ENCODE peak calls at places on chromosomes 3 and 15, in ten cellular contexts. One of them, this sample, is unnamed.

GRCh38 chr15:29805043-29805707 is 17.1 kb downstream of the TJP1 start:
- DNase-seq in ovary: peak; percentile 30
- DNase-seq in neural crest cell: no peak
- DNase-seq in H9: no peak
- DNase-seq in prostate gland: peak; percentile 68
- DNase-seq in PC-9: no peak
- DNase-seq in mammary epithelial cell: peak; percentile 84
- DNase-seq in breast epithelium: no peak
- DNase-seq in uterus: no peak
- DNase-seq in heart left ventricle: no peak
- DNase-seq in this sample: no peak

GRCh38 chr15:49742381-49742780 is 121.5 kb downstream of the DTWD1 start:
- DNase-seq in ovary: no peak
- DNase-seq in H9: no peak
- DNase-seq in neural crest cell: no peak
- DNase-seq in uterus: no peak
- DNase-seq in prostate gland: no peak
- DNase-seq in mammary epithelial cell: no peak
- DNase-seq in PC-9: no peak
- DNase-seq in heart left ventricle: peak; percentile 45
- DNase-seq in breast epithelium: no peak
- DNase-seq in this sample: no peak

GRCh38 chr3:190279690-190280089 is 42.6 kb downstream of the CLDN1 start:
- DNase-seq in neural crest cell: no peak
- DNase-seq in ovary: no peak
- DNase-seq in heart left ventricle: no peak
- DNase-seq in mammary epithelial cell: no peak
- DNase-seq in prostate gland: no peak
- DNase-seq in H9: no peak
- DNase-seq in PC-9: no peak
- DNase-seq in uterus: no peak
- DNase-seq in breast epithelium: no peak
- DNase-seq in this sample: no peak

GRCh38 chr3:81545572-81545971 is 215.9 kb downstream of the GBE1 start:
- DNase-seq in prostate gland: no peak
- DNase-seq in heart left ventricle: no peak
- DNase-seq in ovary: no peak
- DNase-seq in uterus: no peak
- DNase-seq in mammary epithelial cell: peak; percentile 33
- DNase-seq in H9: no peak
- DNase-seq in PC-9: no peak
- DNase-seq in neural crest cell: no peak
- DNase-seq in breast epithelium: no peak
- DNase-seq in this sample: no peak

GRCh38 chr3:179181993-179182551 is 33.9 kb downstream of the PIK3CA start:
- DNase-seq in breast epithelium: no peak
- DNase-seq in prostate gland: no peak
- DNase-seq in neural crest cell: no peak
- DNase-seq in mammary epithelial cell: peak; percentile 36
- DNase-seq in uterus: no peak
- DNase-seq in PC-9: no peak
- DNase-seq in heart left ventricle: no peak
- DNase-seq in H9: no peak
- DNase-seq in ovary: no peak
- DNase-seq in this sample: no peak

GRCh38 chr3:50662408-50662807 is 12.3 kb upstream of the DOCK3 start:
- DNase-seq in neural crest cell: no peak
- DNase-seq in H9: peak; percentile 11
- DNase-seq in ovary: no peak
- DNase-seq in breast epithelium: peak; percentile 10
- DNase-seq in prostate gland: no peak
- DNase-seq in uterus: no peak
- DNase-seq in mammary epithelial cell: no peak
- DNase-seq in PC-9: no peak
- DNase-seq in heart left ventricle: no peak
- DNase-seq in this sample: no peak

GRCh38 chr3:46646700-46647099 is 34.4 kb downstream of the FAM240A start:
- DNase-seq in ovary: no peak
- DNase-seq in neural crest cell: no peak
- DNase-seq in H9: peak; percentile 28
- DNase-seq in breast epithelium: no peak
- DNase-seq in mammary epithelial cell: peak; percentile 70
- DNase-seq in PC-9: no peak
- DNase-seq in uterus: no peak
- DNase-seq in prostate gland: no peak
- DNase-seq in heart left ventricle: no peak
- DNase-seq in this sample: no peak

GRCh38 chr3:120129718-120130117 is 35.5 kb upstream of the GSK3B start:
- DNase-seq in PC-9: no peak
- DNase-seq in breast epithelium: no peak
- DNase-seq in prostate gland: no peak
- DNase-seq in uterus: no peak
- DNase-seq in H9: no peak
- DNase-seq in neural crest cell: no peak
- DNase-seq in mammary epithelial cell: peak; percentile 28
- DNase-seq in heart left ventricle: no peak
- DNase-seq in ovary: no peak
- DNase-seq in this sample: no peak

GRCh38 chr15:44670087-44670945 is 6.9 kb upstream of the SPG11 start:
- DNase-seq in breast epithelium: no peak
- DNase-seq in mammary epithelial cell: no peak
- DNase-seq in PC-9: peak; percentile 25
- DNase-seq in H9: no peak
- DNase-seq in heart left ventricle: no peak
- DNase-seq in neural crest cell: no peak
- DNase-seq in ovary: no peak
- DNase-seq in prostate gland: no peak
- DNase-seq in uterus: no peak
- DNase-seq in this sample: no peak

GRCh38 chr15:44663410-44664272 is at the start of gene SPG11:
- DNase-seq in uterus: peak; percentile 98
- DNase-seq in heart left ventricle: peak; percentile 99
- DNase-seq in prostate gland: peak; percentile 96
- DNase-seq in breast epithelium: peak; percentile 96
- DNase-seq in neural crest cell: peak; percentile 97
- DNase-seq in mammary epithelial cell: peak; percentile 94
- DNase-seq in ovary: peak; percentile 98
- DNase-seq in H9: peak; percentile 99
- DNase-seq in PC-9: peak; percentile 96
- DNase-seq in this sample: peak; percentile 89

GRCh38 chr15:44666208-44667038 is 3.0 kb upstream of the SPG11 start:
- DNase-seq in mammary epithelial cell: no peak
- DNase-seq in PC-9: no peak
- DNase-seq in heart left ventricle: no peak
- DNase-seq in breast epithelium: no peak
- DNase-seq in H9: no peak
- DNase-seq in ovary: no peak
- DNase-seq in prostate gland: no peak
- DNase-seq in neural crest cell: no peak
- DNase-seq in uterus: no peak
- DNase-seq in this sample: peak; percentile 14

GRCh38 chr15:44668925-44669324 is 5.5 kb upstream of the SPG11 start:
- DNase-seq in breast epithelium: no peak
- DNase-seq in PC-9: no peak
- DNase-seq in mammary epithelial cell: no peak
- DNase-seq in neural crest cell: no peak
- DNase-seq in heart left ventricle: no peak
- DNase-seq in H9: no peak
- DNase-seq in prostate gland: no peak
- DNase-seq in ovary: no peak
- DNase-seq in uterus: no peak
- DNase-seq in this sample: no peak

GRCh38 chr15:44667039-44667360 is 3.5 kb upstream of the SPG11 start:
- DNase-seq in uterus: no peak
- DNase-seq in prostate gland: no peak
- DNase-seq in H9: no peak
- DNase-seq in PC-9: no peak
- DNase-seq in mammary epithelial cell: no peak
- DNase-seq in heart left ventricle: no peak
- DNase-seq in breast epithelium: no peak
- DNase-seq in neural crest cell: no peak
- DNase-seq in ovary: no peak
- DNase-seq in this sample: no peak
- TF ChIP-seq CTCF in uterus: no peak
- TF ChIP-seq CTCF in prostate gland: no peak
- TF ChIP-seq CTCF in H9: no peak
- TF ChIP-seq CTCF in PC-9: no peak
- TF ChIP-seq CTCF in mammary epithelial cell: no peak
- TF ChIP-seq CTCF in heart left ventricle: no peak
- TF ChIP-seq CTCF in breast epithelium: no peak
- TF ChIP-seq CTCF in neural crest cell: no peak
- TF ChIP-seq CTCF in ovary: no peak
- TF ChIP-seq CTCF in this sample: no peak

GRCh38 chr15:98772895-98773294 is 124.6 kb downstream of the IGF1R start:
- DNase-seq in heart left ventricle: no peak
- DNase-seq in uterus: no peak
- DNase-seq in neural crest cell: no peak
- DNase-seq in mammary epithelial cell: no peak
- DNase-seq in PC-9: no peak
- DNase-seq in breast epithelium: no peak
- DNase-seq in ovary: no peak
- DNase-seq in H9: no peak
- DNase-seq in prostate gland: no peak
- DNase-seq in this sample: no peak

GRCh38 chr15:98773616-98774015 is 125.3 kb downstream of the IGF1R start:
- DNase-seq in neural crest cell: no peak
- DNase-seq in PC-9: no peak
- DNase-seq in heart left ventricle: no peak
- DNase-seq in ovary: no peak
- DNase-seq in breast epithelium: no peak
- DNase-seq in uterus: no peak
- DNase-seq in H9: no peak
- DNase-seq in mammary epithelial cell: no peak
- DNase-seq in prostate gland: no peak
- DNase-seq in this sample: no peak

GRCh38 chr15:98769867-98770266 is 121.5 kb downstream of the IGF1R start:
- DNase-seq in breast epithelium: no peak
- DNase-seq in heart left ventricle: peak; percentile 45
- DNase-seq in neural crest cell: no peak
- DNase-seq in H9: no peak
- DNase-seq in ovary: no peak
- DNase-seq in PC-9: no peak
- DNase-seq in uterus: no peak
- DNase-seq in prostate gland: no peak
- DNase-seq in mammary epithelial cell: no peak
- DNase-seq in this sample: no peak

GRCh38 chr15:98770984-98771383 is 122.6 kb downstream of the IGF1R start:
- DNase-seq in H9: no peak
- DNase-seq in ovary: no peak
- DNase-seq in prostate gland: no peak
- DNase-seq in uterus: no peak
- DNase-seq in heart left ventricle: no peak
- DNase-seq in neural crest cell: no peak
- DNase-seq in breast epithelium: no peak
- DNase-seq in mammary epithelial cell: no peak
- DNase-seq in PC-9: no peak
- DNase-seq in this sample: no peak

GRCh38 chr15:98771444-98772059 is 123.2 kb downstream of the IGF1R start:
- DNase-seq in H9: no peak
- DNase-seq in prostate gland: no peak
- DNase-seq in PC-9: no peak
- DNase-seq in breast epithelium: no peak
- DNase-seq in heart left ventricle: no peak
- DNase-seq in uterus: no peak
- DNase-seq in mammary epithelial cell: no peak
- DNase-seq in neural crest cell: no peak
- DNase-seq in ovary: no peak
- DNase-seq in this sample: no peak
- TF ChIP-seq CTCF in H9: no peak
- TF ChIP-seq CTCF in prostate gland: no peak
- TF ChIP-seq CTCF in PC-9: no peak
- TF ChIP-seq CTCF in breast epithelium: no peak
- TF ChIP-seq CTCF in heart left ventricle: no peak
- TF ChIP-seq CTCF in uterus: no peak
- TF ChIP-seq CTCF in mammary epithelial cell: no peak
- TF ChIP-seq CTCF in neural crest cell: no peak
- TF ChIP-seq CTCF in ovary: no peak
- TF ChIP-seq CTCF in this sample: no peak

DNA sequence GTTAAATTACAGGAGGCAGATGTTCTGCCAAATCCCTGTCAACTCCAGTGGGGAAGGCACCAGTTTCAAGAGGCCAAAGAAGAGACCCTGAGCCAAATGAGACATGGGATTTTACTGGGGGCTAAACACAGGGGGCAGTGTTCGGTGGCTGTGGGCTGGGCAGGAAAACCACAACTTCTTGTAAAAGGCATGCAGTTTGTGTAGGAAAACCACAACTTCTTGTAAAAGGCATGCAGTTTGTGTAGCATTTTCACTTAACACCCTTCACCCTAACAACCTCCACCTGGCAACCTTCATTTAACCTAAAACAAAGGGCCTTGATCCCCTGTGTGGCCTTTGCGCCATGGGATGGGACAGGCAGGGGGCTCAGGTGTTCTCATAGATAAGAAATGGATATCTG is 61.0 kb downstream of the POLR2M start:
- DNase-seq in prostate gland: no peak
- DNase-seq in ovary: no peak
- DNase-seq in PC-9: no peak
- DNase-seq in heart left ventricle: no peak
- DNase-seq in neural crest cell: no peak
- DNase-seq in mammary epithelial cell: no peak
- DNase-seq in uterus: no peak
- DNase-seq in breast epithelium: no peak
- DNase-seq in H9: no peak
- DNase-seq in this sample: no peak
- TF ChIP-seq CTCF in prostate gland: no peak
- TF ChIP-seq CTCF in ovary: no peak
- TF ChIP-seq CTCF in PC-9: no peak
- TF ChIP-seq CTCF in heart left ventricle: no peak
- TF ChIP-seq CTCF in neural crest cell: no peak
- TF ChIP-seq CTCF in mammary epithelial cell: no peak
- TF ChIP-seq CTCF in uterus: no peak
- TF ChIP-seq CTCF in breast epithelium: no peak
- TF ChIP-seq CTCF in H9: no peak
- TF ChIP-seq CTCF in this sample: no peak

DNA sequence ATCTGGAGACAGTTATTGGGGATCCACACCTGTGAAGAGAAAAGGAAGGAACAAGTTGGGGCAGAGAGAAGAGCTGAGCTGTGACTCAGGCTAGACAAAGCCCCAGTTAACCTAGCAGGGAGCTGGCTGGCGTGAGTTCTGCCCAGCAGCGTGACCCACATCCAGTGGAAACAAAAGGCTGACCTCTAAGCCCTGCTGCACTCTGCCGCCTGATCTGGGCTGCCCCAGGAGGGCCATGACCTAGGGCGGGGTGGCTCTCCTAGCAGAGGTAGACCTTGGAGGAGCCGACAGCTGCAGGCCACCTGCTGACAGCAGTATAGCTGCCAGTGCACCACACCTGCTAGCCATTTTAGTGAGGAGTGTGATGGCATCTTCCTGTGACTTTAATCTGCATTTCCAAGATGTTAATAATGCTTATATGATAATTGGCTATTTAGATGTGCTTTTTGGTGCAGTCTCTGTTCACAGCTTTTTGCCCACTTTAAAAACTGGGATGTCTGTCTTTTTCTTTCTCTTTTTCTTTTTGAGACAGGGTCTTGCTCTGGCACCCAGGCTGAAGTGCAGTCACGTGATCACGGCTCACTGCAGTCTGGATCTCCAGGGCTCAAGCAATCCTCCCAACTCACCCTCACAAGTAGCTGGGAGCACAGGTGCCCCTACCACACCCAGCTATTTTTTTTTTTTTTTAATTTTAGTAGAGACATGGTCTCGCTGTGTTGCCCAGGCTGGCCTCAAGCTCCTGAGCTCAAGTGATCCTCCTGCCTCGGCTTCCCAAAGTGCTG is 78.1 kb downstream of the LSM3 start:
- DNase-seq in H9: peak; percentile 64
- DNase-seq in breast epithelium: no peak
- DNase-seq in PC-9: peak; percentile 77
- DNase-seq in prostate gland: no peak
- DNase-seq in ovary: no peak
- DNase-seq in uterus: no peak
- DNase-seq in mammary epithelial cell: peak; percentile 60
- DNase-seq in neural crest cell: no peak
- DNase-seq in heart left ventricle: no peak
- DNase-seq in this sample: no peak
- TF ChIP-seq CTCF in H9: no peak
- TF ChIP-seq CTCF in breast epithelium: no peak
- TF ChIP-seq CTCF in PC-9: no peak
- TF ChIP-seq CTCF in prostate gland: no peak
- TF ChIP-seq CTCF in ovary: no peak
- TF ChIP-seq CTCF in uterus: no peak
- TF ChIP-seq CTCF in mammary epithelial cell: no peak
- TF ChIP-seq CTCF in neural crest cell: no peak
- TF ChIP-seq CTCF in heart left ventricle: no peak
- TF ChIP-seq CTCF in this sample: no peak